ENCODE peak calls at places on chromosomes 3 and 15, in four cellular contexts. C is IMR-90, J is GM23338, E is AG04450. H is an unnamed sample.

GRCh38 chr3:108931025-108931424 is 22.7 kb downstream of the GUCA1C start:
- DNase-seq in J (no peak), E (no peak), C (no peak), H (no peak)

GRCh38 chr3:137709011-137709601 is 55.0 kb upstream of the SOX14 start:
- DNase-seq in C (no peak), E (no peak), J (peak; percentile 71), H (no peak)

GRCh38 chr3:138463724-138464489 is 29.5 kb downstream of the ESYT3 start:
- DNase-seq in C (no peak), E (no peak), J (no peak), H (no peak)

GRCh38 chr3:161409069-161409468 is 37.8 kb upstream of the SPTSSB start:
- DNase-seq in J (peak; percentile 68), E (no peak), C (peak; percentile 23), H (no peak)

GRCh38 chr15:95303659-95304058 is 1026.8 kb upstream of the NR2F2 start:
- DNase-seq in J (no peak), C (no peak), E (no peak), H (no peak)

GRCh38 chr3:63386568-63386967 is 108.5 kb downstream of the SYNPR start:
- DNase-seq in E (no peak), J (peak; percentile 41), C (no peak), H (no peak)

GRCh38 chr3:181909241-181909640 is 197.5 kb downstream of the SOX2 start:
- DNase-seq in E (no peak), C (no peak), J (no peak), H (no peak)

GRCh38 chr3:138114431-138114918 is 933 bp downstream of the DZIP1L start:
- DNase-seq in J (peak; percentile 50), C (peak; percentile 43), E (no peak), H (no peak)

GRCh38 chr15:92869263-92869940 is 30.7 kb upstream of the CHD2 start:
- DNase-seq in J (no peak), C (peak; percentile 31), E (no peak), H (no peak)

GRCh38 chr15:68300115-68300940 is 22.8 kb downstream of the FEM1B start:
- DNase-seq in C (no peak), J (no peak), E (no peak), H (no peak)

GRCh38 chr3:111729087-111729846 is 129.8 kb upstream of the PHLDB2 start:
- DNase-seq in C (peak; percentile 87), E (no peak), J (no peak), H (no peak)

GRCh38 chr3:140916603-140917002 is 25.0 kb upstream of the SLC25A36 start:
- DNase-seq in J (no peak), E (no peak), C (no peak), H (no peak)

GRCh38 chr3:117526485-117527079 is 817.0 kb downstream of the TUSC7 start:
- DNase-seq in C (peak; percentile 55), J (peak; percentile 47), E (no peak), H (no peak)

GRCh38 chr15:71932689-71933088 is 122.3 kb downstream of the NR2E3 start:
- DNase-seq in E (no peak), J (no peak), C (no peak), H (no peak)

GRCh38 chr3:23987376-23987775 is 42.3 kb downstream of the NR1D2 start:
- DNase-seq in C (no peak), J (no peak), E (no peak), H (no peak)

GRCh38 chr3:73663495-73663894 is 38.8 kb upstream of the PDZRN3 start:
- DNase-seq in C (no peak), J (no peak), E (no peak), H (no peak)

GRCh38 chr3:73665317-73665716 is 40.6 kb upstream of the PDZRN3 start:
- DNase-seq in J (no peak), C (no peak), E (no peak), H (no peak)

GRCh38 chr3:73658227-73658626 is 33.5 kb upstream of the PDZRN3 start:
- DNase-seq in E (no peak), J (peak; percentile 28), C (no peak), H (no peak)

GRCh38 chr3:73664389-73664788 is 39.6 kb upstream of the PDZRN3 start:
- DNase-seq in J (no peak), E (no peak), C (no peak), H (no peak)

GRCh38 chr3:73661262-73661661 is 36.5 kb upstream of the PDZRN3 start:
- DNase-seq in J (no peak), E (peak; percentile 65), C (peak; percentile 98), H (peak; percentile 60)
- H3K27ac ChIP-seq in J (no peak overlapping the region), E (no peak overlapping the region), C (no peak overlapping the region), H (no peak overlapping the region)

GRCh38 chr3:184078851-184079250 is 18.0 kb upstream of the HTR3E start:
- DNase-seq in E (no peak), J (no peak), C (peak; percentile 43), H (no peak)

GRCh38 chr3:184077881-184078280 is 19.0 kb upstream of the HTR3E start:
- DNase-seq in E (no peak), C (no peak), J (peak; percentile 15), H (no peak)

GRCh38 chr3:184082034-184082433 is 14.8 kb upstream of the HTR3E start:
- DNase-seq in J (no peak), E (no peak), C (no peak), H (no peak)

GRCh38 chr3:184082465-184082864 is 14.4 kb upstream of the HTR3E start:
- DNase-seq in E (no peak), C (no peak), J (no peak), H (no peak)

GRCh38 chr3:184081116-184081830 is 15.6 kb upstream of the HTR3E start:
- DNase-seq in C (no peak), E (no peak), J (no peak), H (no peak)
- H3K27ac ChIP-seq in C (no peak overlapping the region), E (no peak overlapping the region), J (no peak overlapping the region), H (no peak overlapping the region)

GRCh38 chr3:113214227-113214626 is 2.9 kb downstream of the BOC start:
- DNase-seq in J (no peak), C (no peak), E (no peak), H (no peak)

GRCh38 chr3:113210608-113211369 is 568 bp upstream of the BOC start:
- DNase-seq in E (no peak), C (no peak), J (peak; percentile 69), H (no peak)

GRCh38 chr3:113212845-113213375 is 1.6 kb downstream of the BOC start:
- DNase-seq in C (no peak), J (no peak), E (no peak), H (no peak)

GRCh38 chr3:113211370-113212154 is at the start of gene BOC:
- DNase-seq in E (no peak), C (peak; percentile 68), J (peak; percentile 75), H (no peak)

GRCh38 chr3:113212155-113212844 is 943 bp downstream of the BOC start:
- DNase-seq in E (no peak), J (peak; percentile 52), C (no peak), H (no peak)
- H3K27ac ChIP-seq in E (peak overlapping the region; percentile 33), J (no peak overlapping the region), C (peak overlapping the region; percentile 80), H (peak overlapping the region; percentile 26)

GRCh38 chr15:31163769-31164572 is 62.4 kb upstream of the TRPM1 start:
- DNase-seq in C (no peak), E (no peak), J (no peak), H (peak; percentile 56)
- H3K27ac ChIP-seq in C (no peak overlapping the region), E (no peak overlapping the region), J (no peak overlapping the region), H (peak overlapping the region; percentile 32)

GRCh38 chr3:127747751-127748521 is 74.4 kb downstream of the MGLL start:
- DNase-seq in C (peak; percentile 95), E (peak; percentile 69), J (no peak), H (peak; percentile 83)
- H3K27ac ChIP-seq in C (peak overlapping the region; percentile 35), E (peak overlapping the region; percentile 53), J (no peak overlapping the region), H (peak overlapping the region; percentile 90)

GRCh38 chr15:52789601-52790165 is 453 bp downstream of the ONECUT1 start:
- DNase-seq in J (peak; percentile 46), E (no peak), C (peak; percentile 10), H (no peak)

GRCh38 chr15:52787549-52788098 is 2.5 kb downstream of the ONECUT1 start:
- DNase-seq in E (no peak), J (peak; percentile 57), C (no peak), H (no peak)

GRCh38 chr15:52790166-52790708 is at the start of gene ONECUT1:
- DNase-seq in J (peak; percentile 79), E (no peak), C (peak; percentile 2), H (no peak)

GRCh38 chr15:52788099-52788986 is 1.8 kb downstream of the ONECUT1 start:
- DNase-seq in E (no peak), C (no peak), J (peak; percentile 54), H (no peak)

GRCh38 chr15:52789008-52789600 is 1.0 kb downstream of the ONECUT1 start:
- DNase-seq in E (no peak), J (no peak), C (no peak), H (no peak)
- H3K27ac ChIP-seq in E (no peak overlapping the region), J (no peak overlapping the region), C (no peak overlapping the region), H (no peak overlapping the region)

DNA sequence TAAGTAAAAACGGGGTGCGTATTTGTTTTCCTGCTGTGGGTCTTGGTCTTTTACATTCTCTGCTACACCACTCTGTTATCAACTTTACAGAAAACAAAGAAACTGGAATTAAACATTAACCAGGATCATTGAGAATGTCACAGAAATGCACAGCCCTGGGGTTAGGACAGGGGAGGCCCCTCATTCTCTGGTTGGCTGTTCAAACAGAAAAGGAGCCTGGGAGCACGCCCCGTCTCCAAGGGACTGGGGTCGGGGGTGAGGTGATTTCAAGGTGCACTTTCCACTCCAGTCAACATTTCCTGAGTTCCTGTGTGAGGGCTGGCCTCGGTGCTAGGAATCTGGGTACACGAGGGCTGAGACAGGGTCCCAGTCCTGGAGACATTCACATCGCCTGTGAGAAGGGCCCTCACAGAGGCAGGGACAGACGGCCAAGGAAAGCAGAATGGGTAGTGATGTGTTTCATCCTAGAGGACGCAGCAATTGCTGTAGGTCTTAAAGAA is 30.3 kb downstream of the CPN2 start:
- DNase-seq in E (no peak), J (no peak), C (no peak), H (no peak)
- H3K27ac ChIP-seq in E (no peak overlapping the region), J (no peak overlapping the region), C (no peak overlapping the region), H (no peak overlapping the region)

GRCh38 chr15:44667039-44667360 is 3.5 kb upstream of the SPG11 start:
- DNase-seq in J (no peak), C (no peak), E (no peak), H (no peak)
- H3K27ac ChIP-seq in J (no peak overlapping the region), C (no peak overlapping the region), E (no peak overlapping the region), H (no peak overlapping the region)

GRCh38 chr15:99732711-99733267 is 448 bp downstream of the LYSMD4 start:
- DNase-seq in C (no peak), E (no peak), J (peak; percentile 59), H (no peak)

GRCh38 chr15:99733268-99734039 is at the start of gene LYSMD4:
- DNase-seq in J (peak; percentile 97), C (peak; percentile 88), E (peak; percentile 66), H (peak; percentile 53)

GRCh38 chr15:99731336-99732267 is 1.6 kb downstream of the LYSMD4 start:
- DNase-seq in J (peak; percentile 76), C (no peak), E (no peak), H (no peak)

GRCh38 chr15:99734575-99734974 is 1.3 kb upstream of the LYSMD4 start:
- DNase-seq in J (no peak), C (no peak), E (no peak), H (no peak)

DNA sequence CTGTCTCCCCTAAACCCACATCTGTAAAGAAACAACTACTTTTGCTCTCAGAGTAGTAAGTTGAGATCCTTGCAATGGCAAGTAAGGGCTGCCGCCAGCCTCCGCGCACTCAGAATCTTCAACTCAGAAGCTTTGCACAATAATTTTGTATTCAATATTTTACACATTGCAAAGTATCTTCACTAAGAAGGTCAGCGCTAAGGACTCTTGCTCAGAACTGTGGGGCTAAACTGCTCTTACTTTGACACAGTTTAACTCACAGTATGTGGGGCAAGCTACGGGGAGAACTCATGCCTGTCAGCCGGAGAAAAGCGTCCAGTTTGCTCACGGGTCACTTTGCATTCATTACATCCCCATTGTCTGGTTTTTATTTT is 982 bp downstream of the LYSMD4 start:
- DNase-seq in J (peak; percentile 36), C (peak; percentile 20), E (no peak), H (no peak)
- H3K27ac ChIP-seq in J (no peak overlapping the region), C (no peak overlapping the region), E (no peak overlapping the region), H (no peak overlapping the region)